ENCODE peak calls at places on chromosomes 6 and 20, in four cellular contexts. E is SK-N-MC, R is GM04504, X is fibroblast of gingiva. G is an unnamed sample.
A peak's percentile ranks its signal among the peaks of the same experiment; 100 is the strongest.

GRCh38 chr20:47295921-47296426 is 60.5 kb downstream of the ZMYND8 start:
- DNase-seq in E (no peak), R (no peak), X (no peak), G (no peak)

GRCh38 chr6:109296305-109296915 is 85.9 kb downstream of the CD164 start:
- DNase-seq in E (no peak), R (no peak), X (no peak), G (no peak)

GRCh38 chr20:50413088-50413500 is 97.1 kb upstream of the PTPN1 start:
- DNase-seq in E (no peak), R (no peak), X (peak; percentile 65), G (no peak)

GRCh38 chr20:22805219-22805618 is 220.8 kb upstream of the FOXA2 start:
- DNase-seq in E (no peak), R (peak; percentile 6), X (peak; percentile 62), G (peak; percentile 64)

GRCh38 chr20:44660506-44660905 is 9.0 kb upstream of the ADA start:
- DNase-seq in E (no peak), R (no peak), X (no peak), G (no peak)

GRCh38 chr6:11093065-11093590 is 506 bp upstream of the SMIM13 start:
- DNase-seq in E (no peak), R (no peak), X (no peak), G (no peak)

GRCh38 chr6:144383336-144383735 is 98.2 kb downstream of the UTRN start:
- DNase-seq in E (no peak), R (no peak), X (no peak), G (no peak)

GRCh38 chr6:10528170-10528981 is 7.2 kb downstream of the GCNT2 start:
- DNase-seq in E (no peak), R (no peak), X (peak; percentile 57), G (no peak)

GRCh38 chr6:31617010-31617409 is 2.0 kb downstream of the AIF1 start:
- DNase-seq in E (no peak), R (no peak), X (no peak), G (no peak)

GRCh38 chr6:5125152-5126006 is 40.2 kb downstream of the PPP1R3G start:
- DNase-seq in E (no peak), R (no peak), X (peak; percentile 18), G (no peak)

GRCh38 chr20:51643390-51643789 is 100.9 kb upstream of the NFATC2 start:
- DNase-seq in E (no peak), R (no peak), X (no peak), G (no peak)

GRCh38 chr6:79713701-79714322 is 82.7 kb downstream of the SH3BGRL2 start:
- DNase-seq in E (peak; percentile 18), R (peak; percentile 3), X (peak; percentile 21), G (peak; percentile 1)

GRCh38 chr6:37006793-37007339 is 1.4 kb downstream of the FGD2 start:
- DNase-seq in E (no peak), R (no peak), X (no peak), G (no peak)

GRCh38 chr6:85714893-85715530 is 72.3 kb upstream of the SYNCRIP start:
- DNase-seq in E (no peak), R (no peak), X (peak; percentile 44), G (no peak)

GRCh38 chr6:165611294-165611693 is 51.7 kb downstream of the PDE10A start:
- DNase-seq in E (no peak), R (no peak), X (no peak), G (no peak)

GRCh38 chr20:59141818-59142581 is 21.6 kb upstream of the ZNF831 start:
- DNase-seq in E (no peak), R (no peak), X (no peak), G (no peak)

GRCh38 chr6:88517737-88518136 is 351.6 kb upstream of the CNR1 start:
- DNase-seq in E (no peak), R (no peak), X (no peak), G (no peak)